ENCODE peak calls at places on chromosomes 2 and 18, in ten cellular contexts. C, L, J, U, T, P, G, E, I and X are unnamed samples. For H3K4me1, the result is how much of the 10 kb centered on the place peaks cover.

GRCh38 chr18:8029731-8030130 is 462.6 kb downstream of the PTPRM start:
- DNase-seq in E (no peak), J (no peak), C (no peak), P (no peak), U (no peak), I (no peak), L (no peak), G (no peak), T (no peak), X (no peak)

GRCh38 chr2:138202762-138203161 is 238.5 kb downstream of the HNMT start:
- DNase-seq in C (no peak), P (no peak), I (no peak), U (peak), G (no peak), T (no peak), J (no peak), E (no peak), L (no peak), X (no peak)

GRCh38 chr2:169143998-169144397 is 74.6 kb downstream of the DHRS9 start:
- DNase-seq in P (no peak), I (no peak), U (no peak), C (no peak), G (no peak), T (no peak), J (no peak), E (no peak), L (no peak), X (no peak)

GRCh38 chr2:226893206-226893605 is 57.4 kb downstream of the RHBDD1 start:
- DNase-seq in T (peak), J (no peak), U (no peak), I (no peak), L (no peak), C (peak), P (no peak), G (no peak), E (no peak), X (no peak)

GRCh38 chr2:28399289-28399688 is 6.6 kb downstream of the FOSL2 start:
- DNase-seq in C (no peak), T (no peak), J (no peak), G (no peak), P (peak), E (no peak), U (no peak), L (no peak), I (no peak), X (no peak)

GRCh38 chr2:15735738-15736326 is 144.2 kb downstream of the DDX1 start:
- DNase-seq in E (no peak), L (no peak), T (no peak), U (no peak), J (no peak), G (no peak), C (no peak), I (no peak), P (no peak), X (no peak)

GRCh38 chr2:3277748-3278520 is 99.7 kb downstream of the EIPR1 start:
- DNase-seq in T (no peak), P (peak), J (no peak), C (no peak), L (peak), I (no peak), U (no peak), E (no peak), G (no peak), X (no peak)

GRCh38 chr18:47968721-47969120 is 38.3 kb upstream of the SMAD2 start:
- DNase-seq in I (no peak), P (no peak), C (peak), E (no peak), J (no peak), U (no peak), T (no peak), L (no peak), G (no peak), X (no peak)

GRCh38 chr2:85457043-85457442 is 38.5 kb downstream of the SH2D6 start:
- DNase-seq in J (no peak), G (no peak), I (no peak), L (no peak), U (no peak), C (no peak), P (no peak), T (no peak), E (no peak), X (no peak)

GRCh38 chr2:85458611-85459563 is 40.4 kb downstream of the SH2D6 start:
- DNase-seq in C (no peak), J (no peak), U (no peak), P (no peak), E (no peak), G (no peak), I (no peak), L (peak), T (no peak), X (no peak)

GRCh38 chr2:85457877-85458316 is 39.4 kb downstream of the SH2D6 start:
- DNase-seq in U (peak), E (no peak), L (peak), I (no peak), C (peak), P (no peak), T (no peak), J (no peak), G (no peak), X (no peak)

GRCh38 chr2:85459771-85460170 is 41.3 kb downstream of the SH2D6 start:
- DNase-seq in G (no peak), P (no peak), I (no peak), C (no peak), T (no peak), L (no peak), J (no peak), U (no peak), E (no peak), X (no peak)

GRCh38 chr2:85462337-85462736 is 43.8 kb downstream of the SH2D6 start:
- DNase-seq in E (no peak), G (no peak), J (no peak), U (no peak), I (no peak), P (no peak), C (no peak), L (peak), T (no peak), X (no peak)
- H3K4me1 ChIP-seq in E (under half), G (under half), J (under half), U (under half), I (under half), P (under half), C (under half), L (under half), T (under half), X (under half)

GRCh38 chr2:109523536-109524361 is 90.0 kb downstream of the SEPTIN10 start:
- DNase-seq in U (no peak), T (no peak), E (no peak), C (no peak), G (no peak), P (no peak), J (peak), I (no peak), L (peak), X (peak)
- H3K4me1 ChIP-seq in U (under half), T (under half), E (under half), C (under half), G (under half), P (under half), J (under half), I (under half), L (under half), X (under half)

GRCh38 chr2:43188561-43189386 is 37.6 kb downstream of the ZFP36L2 start:
- DNase-seq in I (no peak), P (no peak), T (no peak), E (no peak), C (no peak), G (no peak), U (no peak), L (no peak), J (no peak), X (peak)
- H3K4me1 ChIP-seq in I (under half), P (under half), T (under half), E (under half), C (under half), G (under half), U (under half), L (under half), J (under half), X (under half)

GRCh38 chr2:174667461-174667860 is 69.9 kb upstream of the WIPF1 start:
- DNase-seq in T (no peak), J (no peak), E (no peak), G (no peak), U (no peak), C (no peak), L (no peak), P (no peak), I (no peak), X (no peak)

GRCh38 chr2:174666786-174667369 is 69.3 kb upstream of the WIPF1 start:
- DNase-seq in E (no peak), C (no peak), G (no peak), T (no peak), I (no peak), P (no peak), J (no peak), U (no peak), L (no peak), X (no peak)

GRCh38 chr2:174664084-174664759 is 66.6 kb upstream of the WIPF1 start:
- DNase-seq in I (no peak), J (no peak), C (no peak), E (no peak), T (no peak), P (no peak), L (peak), G (no peak), U (no peak), X (no peak)

GRCh38 chr2:174668075-174668474 is 70.5 kb upstream of the WIPF1 start:
- DNase-seq in T (no peak), E (no peak), P (no peak), C (no peak), G (no peak), L (no peak), U (no peak), J (no peak), I (no peak), X (no peak)

DNA sequence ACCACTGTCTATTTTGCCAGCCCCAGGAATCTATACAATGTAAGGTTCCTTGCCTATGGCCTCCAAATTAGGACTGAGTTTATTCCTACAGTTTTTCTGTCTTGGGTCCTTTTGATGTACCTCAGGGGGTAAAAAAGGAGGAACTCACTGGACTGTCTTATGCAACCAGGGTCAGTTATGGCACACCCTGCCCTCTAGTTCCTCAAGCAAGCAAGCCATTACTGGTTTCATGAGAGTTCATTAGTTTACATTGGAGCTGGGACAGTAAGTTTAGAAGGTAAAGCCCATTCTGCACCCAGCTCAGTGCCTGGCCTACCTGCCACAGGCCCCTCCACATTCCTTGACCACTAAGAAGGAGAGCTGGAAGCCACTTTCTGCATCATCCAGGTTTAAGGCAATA is 68.7 kb upstream of the WIPF1 start:
- DNase-seq in T (no peak), G (no peak), P (no peak), L (no peak), J (no peak), I (no peak), C (no peak), U (no peak), E (no peak), X (no peak)
- H3K4me1 ChIP-seq in T (under half), G (under half), P (under half), L (under half), J (under half), I (under half), C (under half), U (under half), E (under half), X (under half)

GRCh38 chr18:62883937-62884735 is 168.8 kb downstream of the PHLPP1 start:
- DNase-seq in E (no peak), U (no peak), I (no peak), L (no peak), J (no peak), C (no peak), P (no peak), T (no peak), G (no peak), X (no peak)
- H3K4me1 ChIP-seq in E (under half), U (under half), I (under half), L (under half), J (under half), C (under half), P (under half), T (under half), G (under half), X (under half)

DNA sequence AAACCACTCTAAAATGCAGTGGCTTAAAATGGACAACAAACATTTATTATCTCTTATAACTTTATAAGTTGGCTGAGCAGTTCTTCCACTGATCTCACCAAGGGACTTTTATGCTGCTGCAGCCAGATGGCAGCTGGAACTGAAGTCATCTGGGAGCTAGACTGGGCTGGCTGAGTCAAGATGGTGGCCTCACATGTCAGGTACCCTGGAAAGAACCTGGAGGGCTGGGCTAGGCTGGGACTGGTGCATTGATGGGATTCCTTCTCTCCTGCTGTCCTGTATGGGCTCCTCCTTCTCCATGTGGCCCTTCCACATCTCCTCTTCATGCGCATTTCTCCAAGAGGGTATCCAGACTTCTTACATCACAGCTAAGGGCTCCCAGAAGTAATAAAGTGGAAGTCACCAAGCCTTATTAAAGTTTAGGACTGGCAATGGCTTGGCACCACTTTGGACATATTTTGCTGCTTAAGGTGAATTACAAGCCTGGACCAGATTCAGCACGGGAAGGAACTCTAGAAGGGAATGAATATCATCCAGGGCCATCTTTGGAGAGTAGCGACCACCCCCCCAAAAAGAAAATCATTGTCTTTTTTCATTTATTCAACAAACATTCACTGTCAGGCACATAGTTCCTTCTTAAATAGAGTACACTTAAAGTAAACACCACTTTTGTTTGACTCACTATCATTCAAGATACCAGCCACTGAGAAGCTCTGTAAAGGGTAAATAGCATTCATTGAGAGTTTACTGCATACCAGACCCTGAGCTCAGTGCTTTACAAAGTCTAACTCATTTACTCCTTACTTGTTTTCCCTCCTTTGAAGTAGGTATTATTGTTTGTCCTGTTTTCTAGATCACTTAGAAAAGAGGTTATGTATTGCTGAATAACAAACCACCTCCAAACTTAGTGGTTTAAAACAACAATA is 138.0 kb downstream of the ZFP36L2 start:
- DNase-seq in I (no peak), P (peak), L (peak), C (no peak), G (no peak), E (no peak), U (no peak), T (peak), J (peak), X (no peak)
- H3K4me1 ChIP-seq in I (under half), P (under half), L (under half), C (under half), G (under half), E (under half), U (under half), T (under half), J (under half), X (under half)